ENCODE peak calls at places on chromosomes 2 and 18, in six cellular contexts. N, A, U, K, C and V are unnamed samples.

GRCh38 chr2:40625849-40626248 is 174.0 kb upstream of the SLC8A1 start:
- DNase-seq in N (no peak), A (peak), U (no peak), K (no peak), C (no peak), V (peak)

GRCh38 chr2:60796573-60797509 is 40.8 kb downstream of the PAPOLG start:
- DNase-seq in N (no peak), A (peak), U (no peak), K (no peak), C (no peak), V (peak)

GRCh38 chr2:234840336-234840735 is 111.5 kb upstream of the SH3BP4 start:
- DNase-seq in N (peak), A (no peak), U (peak), K (no peak), C (no peak), V (peak)

GRCh38 chr18:57786038-57786437 is 17.1 kb downstream of the ATP8B1 start:
- DNase-seq in N (no peak), A (no peak), U (no peak), K (no peak), C (no peak), V (no peak)

GRCh38 chr2:227761734-227762476 is 16.2 kb downstream of the SCYGR8 start:
- DNase-seq in N (peak), A (no peak), U (peak), K (no peak), C (no peak), V (no peak)

GRCh38 chr18:9771261-9771976 is 63.3 kb downstream of the RAB31 start:
- DNase-seq in N (peak), A (peak), U (peak), K (peak), C (no peak), V (peak)

GRCh38 chr2:63764630-63765029 is 77.1 kb upstream of the UGP2 start:
- DNase-seq in N (no peak), A (no peak), U (no peak), K (no peak), C (no peak), V (no peak)

GRCh38 chr18:3066391-3067079 is 53.6 kb upstream of the LPIN2 start:
- DNase-seq in N (no peak), A (no peak), U (no peak), K (no peak), C (no peak), V (no peak)

GRCh38 chr2:5123597-5124196 is 568.5 kb upstream of the SOX11 start:
- DNase-seq in N (no peak), A (no peak), U (no peak), K (no peak), C (no peak), V (no peak)

GRCh38 chr2:232999354-232999753 is 13.7 kb downstream of the NGEF start:
- DNase-seq in N (no peak), A (peak), U (peak), K (no peak), C (no peak), V (no peak)

GRCh38 chr2:222842517-222843174 is 18.2 kb upstream of the ACSL3 start:
- DNase-seq in N (peak), A (peak), U (peak), K (no peak), C (no peak), V (peak)

GRCh38 chr2:18432999-18433398 is 127.5 kb downstream of the RDH14 start:
- DNase-seq in N (no peak), A (no peak), U (no peak), K (no peak), C (no peak), V (no peak)

GRCh38 chr2:143125647-143126046 is 3.6 kb upstream of the ARHGAP15 start:
- DNase-seq in N (no peak), A (peak), U (no peak), K (no peak), C (no peak), V (no peak)

GRCh38 chr2:86625096-86625495 is 1.4 kb upstream of the RNF103 start:
- DNase-seq in N (no peak), A (no peak), U (no peak), K (no peak), C (no peak), V (no peak)

GRCh38 chr2:100105678-100106054 is 36.7 kb downstream of the AFF3 start:
- DNase-seq in N (no peak), A (no peak), U (no peak), K (no peak), C (no peak), V (no peak)

DNA sequence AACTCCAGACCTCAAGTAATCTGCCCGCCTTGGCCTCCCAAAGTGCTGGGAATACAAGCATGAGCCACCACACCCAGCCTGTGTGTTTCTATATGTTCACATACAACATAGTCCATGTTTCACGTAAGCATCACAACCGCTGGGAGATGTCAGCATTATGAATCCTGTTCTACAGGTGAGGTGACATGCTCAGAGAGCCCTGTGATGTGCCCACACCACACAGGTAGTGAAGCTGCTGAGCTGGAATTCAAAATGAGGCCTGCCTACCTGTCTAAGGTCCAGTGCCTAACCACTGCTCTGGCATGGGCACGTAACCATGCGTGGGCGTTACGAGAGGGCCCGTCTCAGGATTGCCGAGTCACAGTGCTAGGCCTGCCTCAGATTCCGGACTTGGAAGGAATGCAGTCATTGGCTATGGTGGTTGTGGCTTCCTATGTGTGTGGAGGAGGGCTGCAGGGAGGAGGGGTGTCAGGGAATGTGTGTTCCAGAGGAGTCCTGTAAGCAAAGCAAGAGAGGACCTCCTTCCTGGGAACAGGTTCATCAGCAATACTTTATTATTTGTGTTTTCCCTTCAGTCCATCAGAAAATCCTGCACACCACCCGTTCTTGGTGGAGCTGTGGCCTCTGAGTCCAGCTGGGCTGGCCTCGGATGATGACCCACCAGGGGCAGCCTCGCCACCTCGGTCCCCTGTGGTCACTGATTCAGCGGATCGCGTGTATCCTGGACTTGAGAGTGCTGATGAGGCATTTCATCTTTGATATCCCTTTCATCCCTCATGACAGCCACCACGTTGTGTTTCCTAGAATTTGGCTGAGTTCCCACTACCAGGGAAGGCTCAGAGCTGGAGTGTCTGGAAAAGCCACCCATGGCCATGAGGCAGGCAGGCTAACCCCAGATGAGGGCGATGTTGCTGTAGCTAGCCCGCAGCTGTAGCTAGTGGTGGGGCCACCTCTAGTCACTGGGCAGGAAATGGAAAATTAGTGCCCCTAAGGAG is 31.1 kb downstream of the HK2 start:
- DNase-seq in N (no peak), A (peak), U (no peak), K (peak), C (no peak), V (no peak)
- TF ChIP-seq CTCF in N (no peak), A (no peak), U (peak), K (no peak), C (no peak), V (no peak)

DNA sequence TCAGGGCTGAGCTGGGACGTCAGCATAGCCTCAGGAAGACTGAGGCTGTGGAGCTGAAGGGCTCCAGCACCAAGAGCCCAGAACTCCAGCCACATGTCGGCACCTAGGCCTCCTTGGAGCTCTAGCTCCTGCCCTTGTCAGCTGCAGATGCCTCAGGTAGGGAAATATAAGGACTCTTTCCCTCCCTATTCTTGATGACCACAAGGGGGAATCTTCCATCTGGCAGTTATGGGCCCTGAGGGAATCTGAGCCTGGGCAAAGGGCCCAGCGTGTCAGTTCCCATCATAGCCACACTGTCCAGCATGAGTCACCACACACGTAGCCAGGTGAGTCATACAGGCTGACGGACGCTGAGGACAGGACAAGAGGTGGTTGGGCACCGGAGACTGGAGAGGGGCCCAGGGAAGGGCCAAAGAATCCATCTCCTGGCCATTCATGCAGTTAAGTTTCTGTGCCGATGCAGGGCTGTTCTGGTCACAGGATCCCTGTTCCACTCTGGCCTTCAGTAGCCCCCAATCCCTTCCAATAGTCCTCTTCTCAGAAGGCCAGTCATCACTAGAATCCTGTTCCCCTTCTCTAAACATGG is 1.8 kb downstream of the MPV17 start:
- DNase-seq in N (peak), A (peak), U (peak), K (peak), C (no peak), V (peak)
- TF ChIP-seq POLR2A in N (no peak), A (no peak), U (peak), K (no peak), C (peak), V (no peak)

DNA sequence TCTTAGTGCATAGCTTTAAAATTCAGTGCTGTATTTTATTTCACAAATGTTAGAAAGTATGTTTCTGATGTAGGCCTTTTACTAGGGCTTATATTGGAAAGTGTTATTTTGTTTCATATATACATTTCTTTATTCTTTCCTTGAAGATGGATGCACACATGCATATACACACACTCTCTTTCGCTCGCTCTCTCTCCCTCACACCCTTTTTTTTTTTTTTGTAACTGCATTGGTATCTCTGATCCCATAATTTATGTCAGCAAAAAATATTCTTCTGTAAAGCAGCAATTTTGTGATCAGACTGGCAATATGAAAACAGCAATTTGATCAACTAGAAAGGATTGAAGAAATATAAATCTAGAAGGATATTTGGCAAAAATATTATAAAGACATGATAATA is 2.0 kb downstream of the MBD5 start:
- DNase-seq in N (no peak), A (no peak), U (no peak), K (no peak), C (no peak), V (no peak)
- TF ChIP-seq MYC in N (no peak), A (no peak), U (no peak), K (no peak), C (no peak), V (no peak)

GRCh38 chr2:45722477-45722876 is 71.0 kb downstream of the PRKCE start:
- DNase-seq in N (no peak), A (no peak), U (no peak), K (no peak), C (no peak), V (no peak)
- TF ChIP-seq CTCF in N (no peak), A (no peak), U (no peak), K (no peak), C (no peak), V (no peak)

GRCh38 chr2:219160186-219161017 is at the start of gene NHEJ1:
- DNase-seq in N (peak), A (peak), U (peak), K (peak), C (peak), V (peak)
- TF ChIP-seq POLR2A in N (peak), A (peak), U (peak), K (peak), C (peak), V (peak)

GRCh38 chr2:182646763-182647498 is 69.1 kb upstream of the DNAJC10 start:
- DNase-seq in N (no peak), A (no peak), U (no peak), K (no peak), C (no peak), V (no peak)

GRCh38 chr2:182639971-182640370 is 76.1 kb upstream of the DNAJC10 start:
- DNase-seq in N (no peak), A (no peak), U (no peak), K (no peak), C (no peak), V (no peak)

GRCh38 chr2:182647499-182647787 is 68.6 kb upstream of the DNAJC10 start:
- DNase-seq in N (no peak), A (no peak), U (no peak), K (no peak), C (no peak), V (no peak)

GRCh38 chr2:182638652-182639051 is 77.4 kb upstream of the DNAJC10 start:
- DNase-seq in N (no peak), A (no peak), U (no peak), K (no peak), C (no peak), V (no peak)

GRCh38 chr2:182642328-182642727 is 73.7 kb upstream of the DNAJC10 start:
- DNase-seq in N (peak), A (peak), U (peak), K (peak), C (peak), V (peak)
- TF ChIP-seq MYC in N (no peak), A (no peak), U (no peak), K (no peak), C (no peak), V (no peak)